ENCODE peak calls at places on chromosomes 12 and 14, in ten cellular contexts. Z is endothelial cell; O is thoracic aorta; D is lower lobe of right lung; L is kidney epithelial cell; Y is mesothelial cell of epicardium; X is left ventricle myocardium inferior; V is breast epithelium; G is CD8-positive, alpha-beta T cell; H is GM20000. S is an unnamed sample.

GRCh38 chr14:104475802-104476201 is 103.8 kb upstream of the C14orf180 start:
- DNase-seq in Z (no peak), O (no peak), D (no peak), L (no peak), Y (no peak), X (no peak), V (no peak), G (no peak), H (no peak), S (no peak)

GRCh38 chr12:20404576-20405346 is 36.4 kb downstream of the PDE3A start:
- DNase-seq in Z (no peak), O (no peak), D (peak), L (no peak), Y (no peak), X (peak), V (no peak), G (no peak), H (no peak), S (no peak)

GRCh38 chr12:76529226-76529918 is 30.2 kb downstream of the OSBPL8 start:
- DNase-seq in Z (no peak), O (no peak), D (no peak), L (no peak), Y (no peak), X (no peak), V (no peak), G (no peak), H (no peak), S (no peak)

GRCh38 chr12:97943359-97943758 is 480.8 kb downstream of the RMST start:
- DNase-seq in Z (no peak), O (no peak), D (no peak), L (no peak), Y (no peak), X (no peak), V (no peak), G (no peak), H (no peak), S (no peak)

GRCh38 chr14:94542111-94542810 is 19.0 kb upstream of the SERPINA4 start:
- DNase-seq in Z (no peak), O (no peak), D (no peak), L (no peak), Y (peak), X (no peak), V (no peak), G (no peak), H (no peak), S (no peak)

GRCh38 chr12:124636138-124636968 is 68.9 kb upstream of the NCOR2 start:
- DNase-seq in Z (no peak), O (no peak), D (no peak), L (no peak), Y (no peak), X (no peak), V (no peak), G (peak), H (no peak), S (no peak)

GRCh38 chr14:65229431-65230286 is 127.3 kb upstream of the MAX start:
- DNase-seq in Z (peak), O (no peak), D (peak), L (no peak), Y (peak), X (peak), V (no peak), G (peak), H (peak), S (peak)

GRCh38 chr12:83462419-83462818 is 775.7 kb downstream of the TMTC2 start:
- DNase-seq in Z (no peak), O (no peak), D (no peak), L (no peak), Y (no peak), X (no peak), V (no peak), G (no peak), H (no peak), S (no peak)

GRCh38 chr14:51080622-51081021 is 14.3 kb downstream of the TRIM9 start:
- DNase-seq in Z (no peak), O (no peak), D (no peak), L (no peak), Y (no peak), X (no peak), V (no peak), G (no peak), H (no peak), S (no peak)

GRCh38 chr12:113186033-113186365 is 478 bp downstream of the RITA1 start:
- DNase-seq in Z (no peak), O (no peak), D (no peak), L (no peak), Y (no peak), X (no peak), V (no peak), G (no peak), H (no peak), S (no peak)

GRCh38 chr12:31250179-31250578 is 75.8 kb downstream of the SINHCAF start:
- DNase-seq in Z (no peak), O (no peak), D (no peak), L (no peak), Y (no peak), X (no peak), V (no peak), G (no peak), H (no peak), S (no peak)

GRCh38 chr12:31246470-31246850 is 79.5 kb downstream of the SINHCAF start:
- DNase-seq in Z (no peak), O (no peak), D (no peak), L (no peak), Y (no peak), X (no peak), V (no peak), G (no peak), H (no peak), S (no peak)

GRCh38 chr12:31248815-31249214 is 77.1 kb downstream of the SINHCAF start:
- DNase-seq in Z (no peak), O (no peak), D (no peak), L (no peak), Y (no peak), X (no peak), V (no peak), G (no peak), H (no peak), S (no peak)

DNA sequence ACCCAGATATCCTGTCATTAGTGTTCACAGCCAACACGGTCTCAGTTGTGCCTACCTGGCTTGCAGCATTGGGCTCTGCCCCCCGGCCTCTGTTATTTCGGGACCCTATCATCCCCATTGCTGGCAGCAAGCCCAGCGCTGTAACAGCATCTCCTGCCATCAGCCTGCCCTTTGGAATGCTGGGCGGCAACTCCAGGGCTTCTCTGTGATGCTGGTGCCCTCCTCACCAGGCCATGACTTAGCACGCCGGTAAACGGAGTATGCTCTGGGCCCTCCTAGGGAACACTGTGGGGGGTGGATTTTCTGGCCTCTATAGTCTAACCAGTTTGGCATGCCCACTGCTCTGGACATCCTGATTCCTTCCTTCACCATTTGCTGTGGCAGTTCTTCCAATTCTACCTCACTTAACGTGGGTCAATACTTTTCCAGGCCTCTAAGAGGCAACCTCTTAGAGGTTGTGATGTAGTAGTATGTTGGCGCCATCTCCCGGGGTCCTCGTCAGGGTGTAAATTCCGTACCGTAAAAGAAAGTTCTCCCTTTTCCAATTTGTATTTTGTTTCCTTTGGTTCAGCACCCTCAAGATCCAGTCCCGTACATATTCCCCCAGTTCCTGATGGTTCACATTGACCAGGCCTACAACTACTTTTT is 80.0 kb downstream of the SINHCAF start:
- DNase-seq in Z (no peak), O (no peak), D (no peak), L (no peak), Y (no peak), X (no peak), V (no peak), G (no peak), H (no peak), S (peak)
- TF ChIP-seq CTCF in Z (no peak), O (no peak), D (no peak), L (no peak), Y (no peak), X (no peak), V (no peak), G (no peak), H (no peak), S (peak)

DNA sequence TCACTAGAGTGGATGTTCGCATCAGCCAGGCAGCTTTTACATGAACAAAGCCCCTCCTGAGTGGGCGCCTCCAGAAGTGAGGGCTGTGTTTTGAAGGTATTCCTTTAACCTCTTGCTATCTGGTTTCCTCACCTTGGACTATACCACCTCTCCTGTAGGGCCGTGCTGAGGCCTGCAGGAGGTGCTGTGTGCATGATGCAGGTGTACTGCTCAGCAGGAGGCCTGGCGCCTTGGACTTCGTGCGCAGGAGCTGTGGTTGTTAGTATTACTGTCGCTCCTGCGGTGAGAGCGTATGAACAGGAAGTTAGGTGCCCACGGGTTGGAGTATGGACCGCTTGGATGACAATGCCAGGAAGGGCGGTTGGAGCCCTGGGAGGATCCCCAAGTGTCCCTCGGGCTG is 130.7 kb downstream of the TSPAN9 start:
- DNase-seq in Z (no peak), O (no peak), D (no peak), L (no peak), Y (no peak), X (no peak), V (no peak), G (no peak), H (no peak), S (no peak)
- TF ChIP-seq CTCF in Z (no peak), O (no peak), D (no peak), L (peak), Y (no peak), X (peak), V (no peak), G (no peak), H (peak), S (peak)

DNA sequence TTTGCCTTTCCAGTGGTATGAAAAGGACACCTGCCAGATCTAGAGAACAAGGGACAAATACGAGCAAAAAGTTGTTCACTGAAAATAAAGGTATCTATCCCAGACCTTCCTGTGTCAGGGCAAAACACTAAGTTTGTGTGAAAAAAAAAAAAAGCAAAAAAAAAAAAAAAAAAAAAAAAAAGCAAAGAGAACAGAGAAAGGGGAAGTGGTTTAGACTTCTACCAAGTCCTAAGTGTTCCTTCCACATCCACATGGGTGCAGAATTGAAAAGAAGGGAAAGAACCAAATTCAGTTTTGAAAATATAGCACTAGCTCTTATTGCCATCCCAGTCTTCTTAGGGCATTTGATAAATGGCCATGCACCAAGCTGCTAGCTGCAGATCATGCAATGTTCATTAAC is 41.7 kb downstream of the ZCRB1 start:
- DNase-seq in Z (no peak), O (no peak), D (no peak), L (no peak), Y (no peak), X (no peak), V (no peak), G (no peak), H (peak), S (no peak)
- TF ChIP-seq CTCF in Z (no peak), O (no peak), D (no peak), L (no peak), Y (no peak), X (no peak), V (no peak), G (no peak), H (no peak), S (no peak)

GRCh38 chr14:24483604-24484252 is 24.3 kb downstream of the CMA1 start:
- DNase-seq in Z (no peak), O (no peak), D (no peak), L (no peak), Y (no peak), X (no peak), V (no peak), G (no peak), H (no peak), S (no peak)

DNA sequence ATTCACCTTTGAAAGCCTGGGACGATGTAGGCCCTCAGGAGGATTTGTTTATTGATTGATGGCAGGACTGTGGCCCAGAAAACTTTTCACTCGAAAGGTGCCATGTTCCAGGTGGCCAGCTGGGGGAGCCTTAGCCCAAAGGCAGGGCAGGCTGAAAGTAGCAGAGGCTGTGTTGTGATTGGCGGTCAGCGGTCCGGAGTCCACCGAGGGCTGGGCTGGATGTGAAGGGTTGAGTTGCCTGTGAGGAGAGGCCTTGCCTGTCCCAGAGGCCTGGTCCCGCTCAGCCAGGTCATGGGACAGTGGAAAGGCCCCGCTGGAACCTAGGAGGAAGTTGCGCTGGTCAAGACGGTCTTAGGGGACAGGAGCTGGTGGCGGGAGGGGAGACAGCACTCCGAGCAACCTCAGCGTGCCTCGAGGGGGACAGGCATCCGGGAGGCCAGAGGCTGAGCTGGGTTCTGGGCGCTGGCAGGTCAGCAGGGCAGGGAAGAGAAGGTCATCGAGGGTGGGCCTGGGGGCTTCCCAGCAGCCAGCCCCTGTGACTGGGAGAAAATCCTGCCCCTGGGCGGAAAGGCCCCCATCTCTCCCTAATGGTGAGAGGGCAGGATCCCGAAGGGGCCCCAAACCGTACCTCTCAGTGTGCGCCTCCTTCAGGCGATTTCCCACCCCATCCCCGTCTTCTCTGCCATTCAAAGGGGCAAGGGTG is 26.3 kb downstream of the CMA1 start:
- DNase-seq in Z (peak), O (no peak), D (peak), L (no peak), Y (no peak), X (no peak), V (no peak), G (peak), H (peak), S (peak)
- TF ChIP-seq CTCF in Z (peak), O (no peak), D (peak), L (peak), Y (peak), X (peak), V (no peak), G (no peak), H (peak), S (peak)

DNA sequence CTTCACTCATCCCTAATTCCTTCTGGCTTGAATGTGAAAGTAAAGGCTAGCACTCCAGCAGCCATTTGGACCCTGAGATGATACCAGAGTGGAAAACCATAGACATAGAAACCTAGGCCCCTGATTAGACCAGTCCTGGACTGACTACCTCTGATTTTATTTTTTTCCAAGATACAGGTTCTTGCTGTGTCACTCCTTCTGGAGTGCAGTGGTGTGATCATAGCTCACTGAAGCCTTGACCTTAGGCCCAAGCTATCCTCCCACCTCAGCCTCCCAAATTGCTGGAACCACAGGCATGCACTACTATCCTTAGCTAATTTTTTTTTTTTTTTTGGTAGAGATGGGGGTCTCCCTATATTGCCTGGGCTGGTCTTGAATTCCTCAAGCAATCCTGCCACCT is 74.4 kb upstream of the STAC3 start:
- DNase-seq in Z (no peak), O (no peak), D (no peak), L (no peak), Y (no peak), X (no peak), V (no peak), G (no peak), H (no peak), S (no peak)
- TF ChIP-seq CTCF in Z (no peak), O (no peak), D (no peak), L (no peak), Y (no peak), X (no peak), V (no peak), G (no peak), H (no peak), S (no peak)

GRCh38 chr12:79857675-79858074 is 77.2 kb downstream of the PPP1R12A start:
- DNase-seq in Z (no peak), O (no peak), D (no peak), L (no peak), Y (no peak), X (no peak), V (no peak), G (no peak), H (no peak), S (no peak)

DNA sequence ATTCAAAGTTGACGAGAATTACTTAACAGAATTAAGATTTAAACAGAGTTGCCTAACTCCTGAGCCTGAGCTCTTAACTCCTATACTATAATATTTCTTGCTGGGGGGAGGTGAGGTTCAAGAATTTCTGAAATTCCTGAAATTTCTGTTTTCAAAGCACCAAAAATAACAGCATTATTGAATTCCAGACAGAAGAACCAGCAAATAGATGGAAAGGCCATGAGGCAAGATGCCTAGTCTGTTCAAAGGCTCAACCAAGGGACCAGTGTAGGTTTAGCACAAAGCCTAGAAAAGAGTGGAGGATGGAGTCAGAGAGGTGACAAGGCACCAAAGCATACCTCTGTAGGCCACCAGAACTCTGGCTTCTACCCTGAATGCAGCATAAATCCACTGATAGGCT is 76.4 kb downstream of the PPP1R12A start:
- DNase-seq in Z (no peak), O (no peak), D (no peak), L (no peak), Y (no peak), X (no peak), V (no peak), G (no peak), H (no peak), S (no peak)
- TF ChIP-seq CTCF in Z (no peak), O (no peak), D (no peak), L (no peak), Y (no peak), X (no peak), V (no peak), G (no peak), H (no peak), S (no peak)

GRCh38 chr12:54859502-54859901 is 5.2 kb downstream of the MUCL1 start:
- DNase-seq in Z (no peak), O (no peak), D (no peak), L (no peak), Y (no peak), X (no peak), V (no peak), G (no peak), H (no peak), S (no peak)

GRCh38 chr12:54858562-54858961 is 4.2 kb downstream of the MUCL1 start:
- DNase-seq in Z (no peak), O (no peak), D (no peak), L (no peak), Y (no peak), X (no peak), V (no peak), G (no peak), H (no peak), S (no peak)

GRCh38 chr12:54853933-54854538 is at the start of gene MUCL1:
- DNase-seq in Z (peak), O (no peak), D (no peak), L (peak), Y (peak), X (no peak), V (no peak), G (peak), H (peak), S (peak)
- TF ChIP-seq CTCF in Z (peak), O (peak), D (peak), L (peak), Y (peak), X (peak), V (peak), G (peak), H (peak), S (peak)

S was measured in nephron progenitor cell.